ENCODE peak calls at places on chromosomes 1 and 21, in eight cellular contexts. One of them, this sample, is unnamed.

GRCh38 chr1:59673575-59674467 is 140.9 kb upstream of the HOOK1 start:
- DNase-seq in BJ: no peak
- DNase-seq in Calu3: peak; percentile 55
- DNase-seq in right lobe of liver: peak; percentile 91
- DNase-seq in GM23338: peak; percentile 20
- DNase-seq in DND-41: no peak
- DNase-seq in WTC11: no peak
- DNase-seq in astrocyte: no peak
- DNase-seq in this sample: no peak

GRCh38 chr1:210292276-210292851 is 36.3 kb upstream of the HHAT start:
- DNase-seq in GM23338: peak; percentile 91
- DNase-seq in DND-41: no peak
- DNase-seq in astrocyte: peak; percentile 19
- DNase-seq in right lobe of liver: no peak
- DNase-seq in WTC11: peak; percentile 84
- DNase-seq in Calu3: peak; percentile 92
- DNase-seq in BJ: no peak
- DNase-seq in this sample: peak; percentile 59

GRCh38 chr1:151606384-151606783 is 5.5 kb upstream of the SNX27 start:
- DNase-seq in DND-41: no peak
- DNase-seq in Calu3: peak; percentile 65
- DNase-seq in right lobe of liver: no peak
- DNase-seq in astrocyte: no peak
- DNase-seq in WTC11: no peak
- DNase-seq in BJ: no peak
- DNase-seq in GM23338: no peak
- DNase-seq in this sample: no peak

GRCh38 chr1:150613061-150613920 is 16.1 kb downstream of the ENSA start:
- DNase-seq in GM23338: no peak
- DNase-seq in right lobe of liver: no peak
- DNase-seq in DND-41: no peak
- DNase-seq in Calu3: peak; percentile 45
- DNase-seq in BJ: peak; percentile 74
- DNase-seq in astrocyte: peak; percentile 94
- DNase-seq in WTC11: no peak
- DNase-seq in this sample: no peak

GRCh38 chr21:33997432-33997831 is 75.9 kb upstream of the MRPS6 start:
- DNase-seq in WTC11: no peak
- DNase-seq in DND-41: no peak
- DNase-seq in BJ: no peak
- DNase-seq in Calu3: no peak
- DNase-seq in astrocyte: no peak
- DNase-seq in right lobe of liver: no peak
- DNase-seq in GM23338: no peak
- DNase-seq in this sample: no peak

GRCh38 chr1:91993256-91993655 is 36.5 kb upstream of the EPHX4 start:
- DNase-seq in Calu3: no peak
- DNase-seq in astrocyte: no peak
- DNase-seq in right lobe of liver: no peak
- DNase-seq in BJ: no peak
- DNase-seq in WTC11: no peak
- DNase-seq in GM23338: no peak
- DNase-seq in DND-41: no peak
- DNase-seq in this sample: no peak

GRCh38 chr1:1217621-1218523 is 3.9 kb upstream of the TNFRSF4 start:
- DNase-seq in DND-41: no peak
- DNase-seq in GM23338: no peak
- DNase-seq in astrocyte: no peak
- DNase-seq in WTC11: no peak
- DNase-seq in Calu3: no peak
- DNase-seq in BJ: no peak
- DNase-seq in right lobe of liver: no peak
- DNase-seq in this sample: no peak

GRCh38 chr1:196660912-196661311 is 9.1 kb downstream of the CFH start:
- DNase-seq in right lobe of liver: no peak
- DNase-seq in BJ: no peak
- DNase-seq in Calu3: no peak
- DNase-seq in GM23338: peak; percentile 73
- DNase-seq in astrocyte: no peak
- DNase-seq in WTC11: no peak
- DNase-seq in DND-41: no peak
- DNase-seq in this sample: no peak

GRCh38 chr1:225655509-225656258 is 2.8 kb upstream of the ENAH start:
- DNase-seq in right lobe of liver: peak; percentile 67
- DNase-seq in WTC11: no peak
- DNase-seq in BJ: peak; percentile 95
- DNase-seq in GM23338: peak; percentile 53
- DNase-seq in DND-41: no peak
- DNase-seq in astrocyte: peak; percentile 100
- DNase-seq in Calu3: peak; percentile 40
- DNase-seq in this sample: no peak

GRCh38 chr21:39144191-39144590 is 39.1 kb downstream of the PSMG1 start:
- DNase-seq in astrocyte: no peak
- DNase-seq in Calu3: no peak
- DNase-seq in GM23338: no peak
- DNase-seq in DND-41: no peak
- DNase-seq in right lobe of liver: no peak
- DNase-seq in BJ: no peak
- DNase-seq in WTC11: no peak
- DNase-seq in this sample: no peak

DNA sequence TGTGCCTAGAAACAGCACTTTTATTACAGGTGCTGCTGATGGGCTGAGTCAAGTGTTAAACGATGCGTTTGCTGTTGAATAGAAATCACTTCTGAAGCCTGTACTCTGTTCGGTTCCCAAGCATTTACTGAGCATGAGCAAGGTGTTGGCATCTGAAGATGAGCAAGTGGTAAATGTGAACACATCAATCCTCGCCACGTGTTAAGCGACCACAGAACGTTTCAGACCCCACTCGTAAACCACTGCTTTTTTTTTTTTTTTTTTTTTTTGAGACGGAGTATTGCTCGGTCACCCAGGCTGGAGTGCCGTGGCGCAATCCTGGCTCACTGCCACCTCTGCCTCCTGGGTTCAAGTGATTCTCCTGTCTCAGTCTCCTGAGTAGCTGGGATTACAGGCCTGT is 241.2 kb downstream of the SETD4 start:
- DNase-seq in GM23338: no peak
- DNase-seq in Calu3: no peak
- DNase-seq in WTC11: no peak
- DNase-seq in astrocyte: no peak
- DNase-seq in DND-41: peak; percentile 62
- DNase-seq in BJ: no peak
- DNase-seq in right lobe of liver: no peak
- DNase-seq in this sample: no peak
- TF ChIP-seq CTCF in GM23338: no peak
- TF ChIP-seq CTCF in Calu3: no peak
- TF ChIP-seq CTCF in WTC11: no peak
- TF ChIP-seq CTCF in astrocyte: no peak
- TF ChIP-seq CTCF in DND-41: no peak
- TF ChIP-seq CTCF in BJ: no peak
- TF ChIP-seq CTCF in right lobe of liver: no peak
- TF ChIP-seq CTCF in this sample: no peak

DNA sequence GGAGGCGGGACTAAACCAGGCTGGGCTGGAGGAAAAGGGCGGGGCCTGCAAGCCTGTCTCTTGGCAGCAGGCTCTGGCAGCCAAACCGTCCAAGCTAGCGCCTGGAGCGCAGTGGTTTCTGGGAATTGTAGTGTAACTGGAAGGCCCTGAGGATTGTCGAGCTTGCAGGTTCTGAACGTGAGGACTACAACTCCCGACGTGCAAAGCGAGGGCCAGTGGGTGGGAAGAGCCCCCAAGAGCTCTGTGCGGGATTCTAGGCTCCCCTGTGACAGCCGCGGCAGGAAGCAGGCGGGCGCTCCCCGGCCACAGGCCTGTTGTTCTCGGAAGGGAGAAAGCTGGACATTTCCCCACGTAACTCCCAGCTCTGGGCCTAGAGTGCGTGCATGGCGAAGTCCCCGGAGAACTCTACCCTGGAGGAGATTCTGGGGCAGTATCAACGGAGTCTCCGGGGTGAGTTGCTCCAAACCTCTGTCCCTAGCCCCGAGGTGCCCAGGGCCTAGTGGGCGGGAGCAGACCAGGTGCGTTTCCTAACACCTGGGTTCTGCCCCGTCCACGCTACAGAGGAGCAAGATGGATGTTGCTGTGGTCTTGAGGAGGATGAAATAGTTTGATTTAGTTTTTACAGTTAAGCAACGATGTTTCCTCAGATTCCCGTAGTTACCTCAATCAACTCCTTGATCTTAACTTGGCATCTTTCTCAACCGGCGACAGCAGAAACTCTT is at the start of gene SDCCAG8:
- DNase-seq in BJ: peak; percentile 99
- DNase-seq in astrocyte: peak; percentile 99
- DNase-seq in Calu3: peak; percentile 98
- DNase-seq in DND-41: peak; percentile 98
- DNase-seq in right lobe of liver: peak; percentile 99
- DNase-seq in WTC11: peak; percentile 98
- DNase-seq in GM23338: peak; percentile 99
- DNase-seq in this sample: peak; percentile 97
- TF ChIP-seq CTCF in BJ: no peak
- TF ChIP-seq CTCF in astrocyte: no peak
- TF ChIP-seq CTCF in Calu3: no peak
- TF ChIP-seq CTCF in DND-41: no peak
- TF ChIP-seq CTCF in right lobe of liver: no peak
- TF ChIP-seq CTCF in WTC11: no peak
- TF ChIP-seq CTCF in GM23338: no peak
- TF ChIP-seq CTCF in this sample: no peak

GRCh38 chr1:32933742-32934322 is 30.8 kb downstream of the RNF19B start:
- DNase-seq in Calu3: peak; percentile 43
- DNase-seq in DND-41: no peak
- DNase-seq in WTC11: no peak
- DNase-seq in right lobe of liver: peak; percentile 83
- DNase-seq in BJ: no peak
- DNase-seq in astrocyte: no peak
- DNase-seq in GM23338: peak; percentile 38
- DNase-seq in this sample: no peak
- TF ChIP-seq CTCF in Calu3: no peak
- TF ChIP-seq CTCF in DND-41: no peak
- TF ChIP-seq CTCF in WTC11: no peak
- TF ChIP-seq CTCF in right lobe of liver: no peak
- TF ChIP-seq CTCF in BJ: no peak
- TF ChIP-seq CTCF in astrocyte: no peak
- TF ChIP-seq CTCF in GM23338: no peak
- TF ChIP-seq CTCF in this sample: no peak

GRCh38 chr21:18041012-18041411 is 203.6 kb upstream of the CHODL start:
- DNase-seq in astrocyte: no peak
- DNase-seq in DND-41: no peak
- DNase-seq in BJ: no peak
- DNase-seq in GM23338: peak; percentile 80
- DNase-seq in WTC11: peak; percentile 15
- DNase-seq in right lobe of liver: no peak
- DNase-seq in Calu3: no peak
- DNase-seq in this sample: no peak
- TF ChIP-seq CTCF in astrocyte: peak; percentile 32
- TF ChIP-seq CTCF in DND-41: peak; percentile 43
- TF ChIP-seq CTCF in BJ: no peak
- TF ChIP-seq CTCF in GM23338: peak; percentile 85
- TF ChIP-seq CTCF in WTC11: no peak
- TF ChIP-seq CTCF in right lobe of liver: peak; percentile 47
- TF ChIP-seq CTCF in Calu3: no peak
- TF ChIP-seq CTCF in this sample: no peak

GRCh38 chr1:202600432-202601041 is 109.7 kb downstream of the SYT2 start:
- DNase-seq in Calu3: no peak
- DNase-seq in WTC11: no peak
- DNase-seq in BJ: no peak
- DNase-seq in astrocyte: no peak
- DNase-seq in GM23338: no peak
- DNase-seq in right lobe of liver: no peak
- DNase-seq in DND-41: no peak
- DNase-seq in this sample: no peak
- TF ChIP-seq CTCF in Calu3: no peak
- TF ChIP-seq CTCF in WTC11: peak; percentile 4
- TF ChIP-seq CTCF in BJ: no peak
- TF ChIP-seq CTCF in astrocyte: no peak
- TF ChIP-seq CTCF in GM23338: no peak
- TF ChIP-seq CTCF in right lobe of liver: no peak
- TF ChIP-seq CTCF in DND-41: no peak
- TF ChIP-seq CTCF in this sample: no peak

GRCh38 chr1:170568197-170568596 is 36.2 kb downstream of the GORAB start:
- DNase-seq in right lobe of liver: no peak
- DNase-seq in astrocyte: no peak
- DNase-seq in Calu3: no peak
- DNase-seq in GM23338: peak; percentile 41
- DNase-seq in BJ: no peak
- DNase-seq in WTC11: peak; percentile 25
- DNase-seq in DND-41: no peak
- DNase-seq in this sample: no peak
- TF ChIP-seq CTCF in right lobe of liver: no peak
- TF ChIP-seq CTCF in astrocyte: no peak
- TF ChIP-seq CTCF in Calu3: no peak
- TF ChIP-seq CTCF in GM23338: peak; percentile 24
- TF ChIP-seq CTCF in BJ: no peak
- TF ChIP-seq CTCF in WTC11: no peak
- TF ChIP-seq CTCF in DND-41: no peak
- TF ChIP-seq CTCF in this sample: no peak

This sample was measured in glutamatergic neuron.